ENCODE peak calls at places on chromosomes 3 and 15, in seven cellular contexts. W is T-helper 1 cell; X is transverse colon; Q is posterior cingulate gyrus; J is amygdala; G is activated effector memory CD4-positive, alpha-beta T cell treated with Interleukin-2 at 50 U/mL for 16 hours; O is NT2/D1. S is an unnamed sample.

GRCh38 chr3:66800941-66801545 is 197.1 kb upstream of the KBTBD8 start:
- DNase-seq in J (no peak), X (no peak), G (no peak), W (no peak), Q (no peak), O (no peak), S (no peak)

GRCh38 chr3:106193876-106194275 is 325.1 kb upstream of the CBLB start:
- DNase-seq in W (no peak), Q (no peak), J (no peak), O (no peak), X (no peak), G (no peak), S (no peak)

GRCh38 chr3:170602556-170602955 is 16.7 kb upstream of the SLC7A14 start:
- DNase-seq in W (no peak), X (no peak), Q (no peak), G (no peak), J (no peak), O (no peak), S (no peak)

GRCh38 chr3:17752441-17752840 is 10.0 kb upstream of the TBC1D5 start:
- DNase-seq in J (no peak), X (no peak), O (no peak), G (no peak), Q (no peak), W (no peak), S (no peak)

GRCh38 chr3:39917060-39917773 is 107.8 kb downstream of the MYRIP start:
- DNase-seq in Q (no peak), W (no peak), J (no peak), O (no peak), X (no peak), G (no peak), S (peak; percentile 40)

GRCh38 chr3:113890256-113890900 is 51.8 kb downstream of the GRAMD1C start:
- DNase-seq in J (no peak), X (peak; percentile 43), G (no peak), W (no peak), Q (no peak), O (no peak), S (no peak)

GRCh38 chr3:10926441-10926830 is 66.1 kb upstream of the SLC6A1 start:
- DNase-seq in O (no peak), G (no peak), X (no peak), J (no peak), Q (no peak), W (no peak), S (no peak)

GRCh38 chr3:98791341-98792325 is 28.5 kb downstream of the ST3GAL6 start:
- DNase-seq in X (no peak), O (no peak), Q (no peak), J (no peak), G (no peak), W (no peak), S (no peak)

GRCh38 chr3:70120360-70120966 is 120.9 kb downstream of the SAMMSON start:
- DNase-seq in W (peak; percentile 11), G (no peak), X (peak; percentile 79), J (no peak), O (peak; percentile 85), Q (no peak), S (peak; percentile 76)

GRCh38 chr15:85419200-85419599 is 38.8 kb downstream of the AKAP13 start:
- DNase-seq in X (no peak), W (no peak), O (no peak), G (no peak), Q (no peak), J (no peak), S (no peak)

GRCh38 chr3:149122716-149123578 is 6.5 kb upstream of the HPS3 start:
- DNase-seq in J (no peak), X (no peak), W (no peak), Q (no peak), G (no peak), O (no peak), S (no peak)

GRCh38 chr15:45133561-45133920 is 3.7 kb downstream of the DUOX1 start:
- DNase-seq in G (no peak), Q (no peak), X (no peak), J (no peak), O (no peak), W (no peak), S (no peak)

GRCh38 chr15:89629829-89630228 is 25.4 kb downstream of the KIF7 start:
- DNase-seq in J (no peak), O (no peak), G (no peak), X (no peak), Q (no peak), W (no peak), S (no peak)

GRCh38 chr3:128385080-128385832 is 81.4 kb downstream of the DNAJB8 start:
- DNase-seq in O (no peak), Q (no peak), W (no peak), G (no peak), J (no peak), X (peak; percentile 26), S (no peak)

GRCh38 chr3:194072097-194072428 is 63.9 kb upstream of the HES1 start:
- DNase-seq in G (no peak), O (no peak), W (no peak), J (no peak), Q (no peak), X (no peak), S (no peak)

GRCh38 chr3:123733805-123734526 is 149.1 kb upstream of the HACD2 start:
- DNase-seq in J (no peak), G (no peak), O (no peak), Q (peak; percentile 77), X (no peak), W (no peak), S (peak; percentile 87)

GRCh38 chr3:87614998-87615397 is 338.6 kb upstream of the POU1F1 start:
- DNase-seq in O (no peak), W (no peak), Q (no peak), X (no peak), J (no peak), G (no peak), S (no peak)